ENCODE peak calls at places on chromosomes 4 and X, in five cellular contexts. S is T-helper 9 cell, Z is tibial artery, M is Calu3, B is SJSA1. R is an unnamed sample.

GRCh38 chr4:121072080-121072835 is at the start of gene NDNF:
- DNase-seq in B (peak; percentile 41), M (peak; percentile 19), S (peak; percentile 22), Z (peak; percentile 54), R (peak; percentile 14)

GRCh38 chr4:1298461-1298860 is 8.8 kb downstream of the MAEA start:
- DNase-seq in M (no peak), B (no peak), Z (no peak), S (no peak), R (no peak)

GRCh38 chrX:9520211-9520590 is 55.3 kb downstream of the TBL1X start:
- DNase-seq in S (no peak), B (no peak), Z (no peak), M (no peak), R (no peak)

GRCh38 chrX:151722241-151722846 is 6.5 kb downstream of the FATE1 start:
- DNase-seq in M (peak; percentile 37), B (no peak), S (no peak), Z (no peak), R (no peak)

GRCh38 chr4:181952478-181952877 is 290.7 kb upstream of the TENM3 start:
- DNase-seq in Z (no peak), B (peak; percentile 77), M (peak; percentile 42), S (no peak), R (no peak)

GRCh38 chrX:147917700-147918694 is 6.3 kb downstream of the FMR1 start:
- DNase-seq in S (no peak), Z (no peak), M (no peak), B (no peak), R (no peak)

GRCh38 chr4:73439445-73439844 is 3.4 kb downstream of the AFP start:
- DNase-seq in Z (no peak), M (no peak), B (no peak), S (no peak), R (no peak)

GRCh38 chr4:169399976-169400767 is 129.4 kb upstream of the SH3RF1 start:
- DNase-seq in S (no peak), Z (no peak), M (no peak), B (no peak), R (no peak)

GRCh38 chr4:177740563-177740962 is 298.3 kb upstream of the AGA start:
- DNase-seq in B (no peak), M (no peak), Z (no peak), S (no peak), R (no peak)